ENCODE peak calls at places on chromosomes 2 and 18, in ten cellular contexts. U is breast epithelium; C is NCI-H1694 treated with DMSO at 0.1 percent for 48 hours; B is WERI-Rb-1; X is nephron progenitor cell; K is effector memory CD8-positive, alpha-beta T cell; J is ACHN; I is activated CD4-positive, alpha-beta T cell treated with anti-CD3 and anti-CD28 coated beads, Interleukin-2, amount 50 U/mL, for 4 hours; S is heart right ventricle; Y is stimulated activated CD4-positive, alpha-beta T cell treated with anti-CD3 and anti-CD28 coated beads, Interleukin-12 subunit alpha, Interleukin-12 subunit beta, amount 100 ng/mL, for 48 hours. W is an unnamed sample.

GRCh38 chr2:217061916-217062315 is 202.1 kb upstream of the TNP1 start:
- DNase-seq in U (peak), C (no peak), B (no peak), X (no peak), K (no peak), J (no peak), I (no peak), S (no peak), Y (no peak), W (no peak)

GRCh38 chr2:217434183-217434620 is 568.6 kb downstream of the TNS1 start:
- DNase-seq in U (peak), C (peak), B (peak), X (peak), K (peak), J (peak), I (no peak), S (peak), Y (no peak), W (peak)

GRCh38 chr18:33146009-33146408 is 294.5 kb downstream of the CCDC178 start:
- DNase-seq in U (no peak), C (no peak), B (no peak), X (no peak), K (no peak), J (no peak), I (no peak), S (no peak), Y (no peak), W (peak)

GRCh38 chr2:175282300-175282699 is 100.8 kb upstream of the ATP5MC3 start:
- DNase-seq in U (no peak), C (peak), B (no peak), X (peak), K (no peak), J (peak), I (no peak), S (no peak), Y (no peak), W (peak)

GRCh38 chr2:41917587-41917986 is 130.2 kb upstream of the PKDCC start:
- DNase-seq in U (no peak), C (no peak), B (no peak), X (no peak), K (no peak), J (no peak), I (no peak), S (no peak), Y (no peak), W (no peak)

GRCh38 chr2:118044103-118044716 is 30.3 kb upstream of the CCDC93 start:
- DNase-seq in U (no peak), C (no peak), B (no peak), X (no peak), K (no peak), J (no peak), I (no peak), S (no peak), Y (no peak), W (no peak)

GRCh38 chr18:25503567-25504081 is 151.7 kb upstream of the ZNF521 start:
- DNase-seq in U (peak), C (peak), B (peak), X (peak), K (no peak), J (peak), I (no peak), S (peak), Y (no peak), W (peak)

GRCh38 chr2:45069711-45070664 is 60.7 kb upstream of the SIX2 start:
- DNase-seq in U (no peak), C (no peak), B (peak), X (peak), K (no peak), J (no peak), I (no peak), S (no peak), Y (no peak), W (peak)

GRCh38 chr18:50128506-50129271 is 66.3 kb downstream of the MYO5B start:
- DNase-seq in U (peak), C (no peak), B (no peak), X (no peak), K (no peak), J (no peak), I (no peak), S (no peak), Y (no peak), W (peak)

GRCh38 chr2:189305291-189305943 is 125.9 kb upstream of the COL5A2 start:
- DNase-seq in U (no peak), C (no peak), B (no peak), X (no peak), K (no peak), J (no peak), I (no peak), S (no peak), Y (no peak), W (peak)

GRCh38 chr2:8234253-8234652 is 447.6 kb upstream of the ID2 start:
- DNase-seq in U (no peak), C (no peak), B (no peak), X (no peak), K (no peak), J (no peak), I (no peak), S (no peak), Y (no peak), W (peak)

GRCh38 chr2:159202568-159203071 is 83.9 kb downstream of the WDSUB1 start:
- DNase-seq in U (no peak), C (peak), B (no peak), X (no peak), K (no peak), J (peak), I (no peak), S (no peak), Y (no peak), W (peak)

GRCh38 chr2:62578837-62579640 is 73.0 kb upstream of the TMEM17 start:
- DNase-seq in U (no peak), C (no peak), B (no peak), X (no peak), K (no peak), J (peak), I (no peak), S (no peak), Y (no peak), W (peak)

GRCh38 chr2:233209117-233209977 is 42.1 kb upstream of the ATG16L1 start:
- DNase-seq in U (no peak), C (no peak), B (no peak), X (no peak), K (no peak), J (peak), I (no peak), S (no peak), Y (no peak), W (peak)

GRCh38 chr2:92073036-92073814 is 2798.0 kb upstream of the TEKT4 start:
- DNase-seq in U (no peak), C (no peak), B (no peak), X (no peak), K (no peak), J (no peak), I (no peak), S (no peak), Y (no peak), W (no peak)

GRCh38 chr2:191263050-191263449 is 17.8 kb downstream of the MYO1B start:
- DNase-seq in U (no peak), C (no peak), B (no peak), X (no peak), K (no peak), J (no peak), I (no peak), S (no peak), Y (no peak), W (no peak)

GRCh38 chr2:28394331-28394877 is 1.7 kb downstream of the FOSL2 start:
- DNase-seq in U (peak), C (no peak), B (no peak), X (peak), K (peak), J (peak), I (no peak), S (no peak), Y (no peak), W (peak)

GRCh38 chr2:128304715-128305554 is 13.7 kb downstream of the HS6ST1 start:
- DNase-seq in U (peak), C (peak), B (peak), X (no peak), K (no peak), J (peak), I (no peak), S (peak), Y (no peak), W (peak)

GRCh38 chr2:221715783-221716386 is 143.8 kb upstream of the EPHA4 start:
- DNase-seq in U (no peak), C (no peak), B (no peak), X (no peak), K (no peak), J (no peak), I (no peak), S (no peak), Y (no peak), W (peak)

GRCh38 chr18:30489890-30490643 is 552.5 kb downstream of the DSC3 start:
- DNase-seq in U (no peak), C (no peak), B (no peak), X (no peak), K (no peak), J (no peak), I (no peak), S (no peak), Y (no peak), W (no peak)

GRCh38 chr18:23883277-23883790 is 131.2 kb upstream of the TTC39C start:
- DNase-seq in U (peak), C (peak), B (peak), X (no peak), K (no peak), J (no peak), I (no peak), S (no peak), Y (no peak), W (no peak)

GRCh38 chr18:31225668-31226067 is 63.0 kb upstream of the DSC1 start:
- DNase-seq in U (no peak), C (no peak), B (no peak), X (no peak), K (no peak), J (peak), I (no peak), S (peak), Y (no peak), W (peak)

GRCh38 chr2:222307138-222307756 is 8.4 kb upstream of the PAX3 start:
- DNase-seq in U (no peak), C (no peak), B (peak), X (peak), K (no peak), J (peak), I (no peak), S (no peak), Y (no peak), W (no peak)

GRCh38 chr18:12703714-12704113 is 872 bp downstream of the PSMG2 start:
- DNase-seq in U (no peak), C (no peak), B (no peak), X (no peak), K (no peak), J (peak), I (no peak), S (no peak), Y (no peak), W (no peak)

GRCh38 chr2:10457846-10458563 is 9.9 kb upstream of the ODC1 start:
- DNase-seq in U (no peak), C (peak), B (no peak), X (no peak), K (no peak), J (no peak), I (no peak), S (no peak), Y (no peak), W (no peak)

GRCh38 chr2:212451786-212452200 is 86.8 kb downstream of the ERBB4 start:
- DNase-seq in U (no peak), C (no peak), B (no peak), X (no peak), K (no peak), J (peak), I (no peak), S (no peak), Y (no peak), W (peak)

GRCh38 chr18:23231340-23232021 is 96.2 kb downstream of the CABLES1 start:
- DNase-seq in U (peak), C (no peak), B (no peak), X (no peak), K (peak), J (no peak), I (peak), S (peak), Y (peak), W (peak)

GRCh38 chr2:8803658-8804379 is 33.6 kb downstream of the KIDINS220 start:
- DNase-seq in U (peak), C (no peak), B (no peak), X (no peak), K (no peak), J (peak), I (no peak), S (no peak), Y (peak), W (peak)

W was measured in renal cortical epithelial cell.